ENCODE peak calls at places on chromosomes 11 and 22, in four cellular contexts. Y is GM12878, L is H1, P is HepG2. E is an unnamed sample. For H3K4me1, the result is how much of the 10 kb centered on the place peaks cover.

GRCh38 chr11:109845437-109845836 is 247.8 kb upstream of the ZC3H12C start:
- DNase-seq in Y (no peak), P (no peak), L (no peak), E (no peak)

GRCh38 chr11:3995307-3995706 is 99.3 kb upstream of the RRM1 start:
- DNase-seq in Y (no peak), P (no peak), L (no peak), E (no peak)

GRCh38 chr11:18492888-18493287 is 33.9 kb downstream of the TSG101 start:
- DNase-seq in L (no peak), Y (no peak), P (no peak), E (no peak)

GRCh38 chr11:1746516-1746931 is 3.9 kb downstream of the IFITM10 start:
- DNase-seq in L (no peak), Y (no peak), P (no peak), E (no peak)

GRCh38 chr22:23837911-23838685 is 708 bp downstream of the DERL3 start:
- DNase-seq in L (no peak), P (no peak), Y (no peak), E (no peak)

GRCh38 chr11:130806746-130807145 is 109.5 kb downstream of the SNX19 start:
- DNase-seq in L (no peak), P (no peak), Y (peak), E (no peak)

GRCh38 chr11:115759622-115760527 is 255.7 kb upstream of the CADM1 start:
- DNase-seq in Y (no peak), L (no peak), P (no peak), E (no peak)

GRCh38 chr22:27732841-27733240 is 68.7 kb downstream of the MN1 start:
- DNase-seq in Y (no peak), P (no peak), L (no peak), E (no peak)

GRCh38 chr11:61140416-61140815 is 20.8 kb downstream of the VPS37C start:
- DNase-seq in L (no peak), Y (no peak), P (no peak), E (no peak)

GRCh38 chr22:26023104-26023775 is 146.0 kb upstream of the SEZ6L start:
- DNase-seq in Y (no peak), P (no peak), L (no peak), E (no peak)

GRCh38 chr11:45209904-45210699 is 63.7 kb downstream of the PRDM11 start:
- DNase-seq in Y (no peak), L (no peak), P (no peak), E (peak)

GRCh38 chr11:102318469-102318868 is 1.2 kb downstream of the BIRC3 start:
- DNase-seq in Y (no peak), L (no peak), P (no peak), E (no peak)

GRCh38 chr22:44146088-44146861 is 34.5 kb upstream of the PARVG start:
- DNase-seq in Y (no peak), L (no peak), P (no peak), E (peak)

GRCh38 chr11:24760681-24761080 is 263.8 kb downstream of the LUZP2 start:
- DNase-seq in Y (no peak), L (no peak), P (no peak), E (no peak)

GRCh38 chr22:38963872-38964271 is 6.5 kb downstream of the APOBEC3A start:
- DNase-seq in P (peak), Y (no peak), L (no peak), E (no peak)

GRCh38 chr11:1992111-1992510 is 5.5 kb downstream of the H19 start:
- DNase-seq in P (no peak), L (no peak), Y (no peak), E (no peak)

GRCh38 chr11:102269927-102270326 is 47.4 kb upstream of the BIRC3 start:
- DNase-seq in L (no peak), Y (no peak), P (no peak), E (no peak)

GRCh38 chr11:1472180-1473005 is 14.2 kb downstream of the MOB2 start:
- DNase-seq in Y (no peak), L (no peak), P (no peak), E (no peak)

GRCh38 chr11:133176748-133177147 is 355.6 kb downstream of the OPCML start:
- DNase-seq in Y (no peak), P (no peak), L (no peak), E (no peak)

GRCh38 chr11:66815646-66816045 is 27.6 kb upstream of the RCE1 start:
- DNase-seq in P (no peak), L (no peak), Y (no peak), E (no peak)

GRCh38 chr11:34641981-34642380 is 21.1 kb downstream of the EHF start:
- DNase-seq in Y (no peak), L (no peak), P (no peak), E (no peak)

GRCh38 chr11:134995746-134996145 is 583.7 kb upstream of the B3GAT1 start:
- DNase-seq in Y (no peak), P (no peak), L (no peak), E (no peak)

GRCh38 chr22:19179472-19180048 is 1.0 kb upstream of the SLC25A1 start:
- DNase-seq in Y (peak), P (peak), L (peak), E (peak)

GRCh38 chr11:63527667-63528066 is 8.9 kb upstream of the PLAAT4 start:
- DNase-seq in P (no peak), L (no peak), Y (no peak), E (no peak)

GRCh38 chr11:40924915-40925314 is 534.5 kb downstream of the LRRC4C start:
- DNase-seq in P (no peak), Y (no peak), L (no peak), E (no peak)

GRCh38 chr11:7667460-7667859 is 5.8 kb downstream of the CYB5R2 start:
- DNase-seq in L (no peak), P (no peak), Y (no peak), E (no peak)

GRCh38 chr11:26335903-26336302 is 4.0 kb downstream of the ANO3 start:
- DNase-seq in P (no peak), L (no peak), Y (no peak), E (no peak)

GRCh38 chr11:58199271-58199670 is 4.7 kb downstream of the OR1S2 start:
- DNase-seq in L (no peak), Y (no peak), P (no peak), E (no peak)
- TF ChIP-seq YY1 in L (no peak), Y (no peak), P (no peak), E (no peak)

DNA sequence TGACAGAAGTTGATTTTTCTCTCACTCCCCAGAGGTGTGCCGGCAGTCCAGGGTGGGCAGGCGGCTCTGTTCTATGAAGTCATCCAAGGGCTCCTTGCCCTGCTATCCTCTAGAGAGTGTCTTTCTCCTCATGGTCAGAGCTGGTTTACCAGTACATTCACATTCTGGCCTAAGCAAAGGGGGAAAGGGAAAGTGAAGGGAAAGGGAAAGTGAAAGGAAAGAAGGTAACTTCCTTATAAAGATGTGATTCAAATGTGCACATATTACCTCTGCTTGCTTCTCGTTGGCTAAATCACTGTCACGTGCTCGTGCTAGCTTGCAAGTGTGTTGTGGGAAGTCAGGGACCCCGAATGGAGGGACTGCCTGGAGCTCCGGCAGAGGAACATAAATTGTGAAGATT is 2.9 kb upstream of the HTATIP2 start:
- DNase-seq in P (peak), L (no peak), Y (peak), E (no peak)
- TF ChIP-seq SUZ12 in P (no peak), L (no peak), Y (no peak), E (no peak)

GRCh38 chr22:45686842-45687241 is 15.2 kb downstream of the ATXN10 start:
- DNase-seq in L (no peak), Y (no peak), P (no peak), E (no peak)
- H3K4me1 ChIP-seq in L (under half), Y (under half), P (under half), E (under half)

GRCh38 chr11:10920205-10920604 is 62.4 kb upstream of the ZBED5 start:
- DNase-seq in P (no peak), L (no peak), Y (no peak), E (no peak)

GRCh38 chr11:10922944-10923343 is 65.1 kb upstream of the ZBED5 start:
- DNase-seq in Y (no peak), P (no peak), L (no peak), E (no peak)

GRCh38 chr11:10918275-10918674 is 60.4 kb upstream of the ZBED5 start:
- DNase-seq in Y (no peak), L (no peak), P (no peak), E (no peak)

GRCh38 chr11:10918698-10919097 is 60.8 kb upstream of the ZBED5 start:
- DNase-seq in L (no peak), Y (no peak), P (no peak), E (no peak)

DNA sequence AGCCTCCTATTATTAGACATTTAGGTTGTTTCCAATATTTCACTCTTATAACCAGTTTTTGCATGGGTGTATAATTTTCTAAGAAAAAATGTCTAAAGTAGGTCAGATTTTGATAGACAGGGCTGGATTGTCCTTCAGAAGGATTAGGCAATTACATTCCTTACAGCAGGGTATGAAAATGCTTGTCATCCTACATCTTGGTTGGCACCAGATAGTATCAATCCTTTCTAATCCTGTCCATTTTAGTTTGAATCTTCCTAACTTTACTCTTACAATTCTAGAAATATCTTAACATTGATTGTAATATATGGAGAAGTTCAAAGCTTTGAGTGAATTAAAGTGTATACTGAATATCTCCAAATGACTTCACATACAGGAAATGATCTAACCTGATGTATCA is 63.0 kb upstream of the ZBED5 start:
- DNase-seq in P (no peak), L (no peak), Y (no peak), E (no peak)
- TF ChIP-seq YY1 in P (no peak), L (no peak), Y (no peak), E (no peak)

GRCh38 chr22:45968751-45969413 is 8.1 kb downstream of the WNT7B start:
- DNase-seq in P (no peak), L (no peak), Y (no peak), E (no peak)
- TF ChIP-seq SUZ12 in P (no peak), L (no peak), Y (no peak), E (no peak)

DNA sequence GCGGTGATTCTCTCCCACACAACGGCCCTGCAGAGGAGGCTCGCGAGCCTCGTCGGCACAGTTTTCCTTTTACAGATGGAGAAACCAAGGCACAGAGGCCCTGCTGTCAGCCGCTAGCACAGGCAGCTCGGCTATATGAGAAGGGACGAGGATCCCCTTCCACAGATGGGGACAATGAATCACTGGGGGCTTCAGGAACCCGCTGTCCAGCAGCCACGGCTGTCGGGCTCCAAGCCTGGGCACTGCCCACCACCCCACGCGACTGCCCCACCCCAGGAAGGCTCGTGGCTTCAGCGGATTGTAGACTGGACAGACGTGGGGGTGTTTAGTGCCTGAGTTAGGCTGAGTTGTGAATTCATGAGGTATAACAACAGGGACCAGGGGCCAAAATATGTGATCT is 17.2 kb upstream of the FGF3 start:
- DNase-seq in P (no peak), L (no peak), Y (no peak), E (no peak)
- H3K4me1 ChIP-seq in P (under half), L (under half), Y (under half), E (under half)

DNA sequence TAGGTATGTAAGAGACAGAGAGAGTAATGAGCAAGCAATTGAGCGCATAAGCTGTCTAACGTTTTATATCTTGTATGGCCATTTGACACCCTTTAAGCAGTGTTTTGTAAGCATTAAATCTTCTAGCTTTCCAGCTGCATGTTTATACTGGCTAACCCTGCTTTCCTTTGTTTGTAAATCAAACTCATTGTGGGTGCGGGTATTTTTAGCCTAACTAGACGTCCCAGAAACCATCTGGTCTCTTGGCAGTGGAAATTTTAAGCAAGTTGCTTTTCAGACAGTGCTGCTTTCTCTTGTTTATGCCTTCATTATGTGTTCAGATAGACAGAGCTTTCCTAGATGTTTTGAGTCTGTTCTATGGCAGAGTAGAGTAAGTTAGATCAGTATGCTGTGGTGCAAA is 73.5 kb downstream of the RNF169 start:
- DNase-seq in P (no peak), Y (no peak), L (no peak), E (no peak)
- TF ChIP-seq YY1 in P (no peak), Y (no peak), L (no peak), E (no peak)

DNA sequence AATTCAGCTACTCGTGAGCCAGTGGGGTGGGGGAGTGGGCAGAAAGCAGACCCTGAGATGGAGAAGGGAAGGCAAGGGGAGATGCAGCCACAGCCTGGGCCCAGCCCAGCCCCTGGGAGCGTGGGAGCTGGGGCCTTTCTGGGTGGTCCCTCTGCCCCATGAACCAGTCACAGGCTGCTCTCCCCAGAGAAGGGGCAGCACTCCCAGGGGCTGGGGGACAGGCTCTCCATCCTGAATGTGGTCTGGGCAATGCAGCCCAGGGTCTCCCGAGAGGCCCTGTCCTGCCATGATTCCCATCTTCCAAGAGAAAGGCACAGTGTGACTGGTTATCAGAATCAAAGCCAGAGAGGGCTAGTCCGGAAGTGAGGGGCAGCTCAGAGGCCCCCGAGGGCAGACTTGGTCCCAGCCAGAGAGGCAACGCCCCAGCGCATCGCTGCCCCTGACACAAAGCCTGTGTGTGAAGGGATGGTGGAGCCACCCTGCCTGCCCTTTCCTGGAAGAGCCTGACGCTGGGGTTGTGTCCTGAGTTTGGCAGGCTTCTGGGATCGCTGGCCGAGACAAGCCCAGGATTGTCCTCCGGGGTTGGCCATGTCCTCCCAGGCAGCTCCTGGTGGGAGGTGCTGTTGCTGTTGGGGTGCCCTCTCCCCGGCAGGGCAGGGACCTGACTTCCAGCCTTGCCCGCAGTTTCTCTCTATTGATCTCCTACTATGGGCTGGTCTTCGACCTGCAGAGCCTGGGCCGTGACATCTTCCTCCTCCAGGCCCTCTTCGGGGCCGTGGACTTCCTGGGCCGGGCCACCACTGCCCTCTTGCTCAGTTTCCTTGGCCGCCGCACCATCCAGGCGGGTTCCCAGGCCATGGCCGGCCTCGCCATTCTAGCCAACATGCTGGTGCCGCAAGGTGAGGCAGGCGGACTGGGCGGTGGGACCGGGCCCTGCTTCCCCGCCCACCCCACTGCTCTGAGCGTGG is 23.8 kb upstream of the SLC22A12 start:
- DNase-seq in Y (no peak), L (no peak), P (no peak), E (no peak)
- TF ChIP-seq SUZ12 in Y (no peak), L (no peak), P (no peak), E (no peak)

GRCh38 chr11:12165237-12165875 is 55.0 kb downstream of the MICAL2 start:
- DNase-seq in P (no peak), L (no peak), Y (no peak), E (no peak)

GRCh38 chr11:12162652-12163051 is 52.3 kb downstream of the MICAL2 start:
- DNase-seq in Y (no peak), L (no peak), P (no peak), E (no peak)

GRCh38 chr11:12161603-12162350 is 51.4 kb downstream of the MICAL2 start:
- DNase-seq in L (no peak), P (no peak), Y (no peak), E (no peak)

GRCh38 chr11:12164061-12165014 is 53.9 kb downstream of the MICAL2 start:
- DNase-seq in L (no peak), Y (no peak), P (no peak), E (peak)

DNA sequence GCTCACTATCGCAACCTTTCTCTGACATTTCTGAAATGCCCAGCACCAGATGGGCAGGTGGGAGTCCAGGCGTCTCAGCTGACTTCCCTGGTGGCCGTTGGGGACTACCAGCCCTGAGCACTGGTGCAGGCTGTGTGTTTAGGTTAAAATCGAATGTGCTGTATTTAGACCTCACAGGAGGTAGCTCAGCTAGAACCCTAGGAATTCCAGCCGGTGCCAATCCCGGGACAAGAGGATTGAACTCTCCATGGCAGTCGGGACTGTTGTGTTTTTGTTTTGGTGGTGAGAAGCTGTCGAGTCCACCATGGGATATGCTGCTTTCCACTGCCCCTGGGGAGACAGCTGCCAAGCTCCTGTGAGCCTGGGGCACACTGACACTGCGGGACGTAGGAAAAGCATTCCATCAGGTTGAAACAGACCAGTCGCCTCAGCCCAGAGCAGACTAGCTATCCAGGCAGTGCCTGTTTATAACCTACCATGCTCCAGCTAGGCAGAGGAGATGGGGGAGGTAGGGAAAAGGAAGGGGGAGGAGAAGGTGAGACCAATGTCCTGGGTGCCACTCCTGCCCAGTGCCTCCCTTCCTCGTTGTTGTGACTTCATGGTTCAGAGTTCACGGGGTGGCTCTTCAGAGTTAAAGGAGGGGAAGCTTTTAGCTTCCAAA is 52.9 kb downstream of the MICAL2 start:
- DNase-seq in Y (no peak), P (peak), L (no peak), E (peak)
- H3K4me1 ChIP-seq in Y (under half), P (under half), L (under half), E (under half)

GRCh38 chr11:93740031-93740801 is 1.1 kb downstream of the TAF1D start:
- DNase-seq in P (peak), L (no peak), Y (no peak), E (no peak)

GRCh38 chr11:93741094-93741881 is at the start of the genes C11orf54 and TAF1D:
- DNase-seq in P (peak), Y (peak), L (peak), E (peak)

GRCh38 chr11:93741882-93742226 is 382 bp downstream of the C11orf54 start:
- DNase-seq in Y (no peak), L (no peak), P (peak), E (no peak)

GRCh38 chr11:93738647-93739081 is 2.6 kb downstream of the TAF1D start:
- DNase-seq in P (no peak), Y (no peak), L (no peak), E (no peak)

GRCh38 chr11:93740802-93741093 is 547 bp downstream of the TAF1D start:
- DNase-seq in Y (no peak), P (peak), L (no peak), E (no peak)
- TF ChIP-seq YY1 in Y (no peak), P (no peak), L (no peak), E (no peak)